ENCODE peak calls at places on chromosomes 5 and 9, in seven cellular contexts. S is prostate gland, K is psoas muscle, B is tibial artery, M is colonic mucosa, O is gastrocnemius medialis, Z is heart right ventricle. E is an unnamed sample.

GRCh38 chr9:113989781-113990569 is 88.1 kb downstream of the AMBP start:
- DNase-seq in O (no peak), M (no peak), B (no peak), Z (no peak), K (no peak), S (no peak), E (no peak)

GRCh38 chr5:94694671-94695070 is 76.2 kb downstream of the SLF1 start:
- DNase-seq in S (no peak), M (no peak), K (no peak), B (no peak), O (no peak), Z (no peak), E (no peak)

GRCh38 chr9:135371535-135371934 is 108.0 kb upstream of the PPP1R26 start:
- DNase-seq in M (no peak), S (no peak), B (no peak), Z (no peak), K (no peak), O (no peak), E (no peak)

GRCh38 chr9:23322392-23322791 is 503.6 kb downstream of the ELAVL2 start:
- DNase-seq in K (no peak), B (no peak), O (no peak), S (no peak), M (no peak), Z (no peak), E (no peak)

GRCh38 chr9:93121316-93122241 is 12.5 kb downstream of the NINJ1 start:
- DNase-seq in K (no peak), Z (no peak), S (no peak), M (no peak), O (peak; percentile 13), B (peak; percentile 19), E (peak; percentile 30)

GRCh38 chr5:23257656-23258055 is 249.8 kb upstream of the PRDM9 start:
- DNase-seq in K (no peak), S (no peak), Z (no peak), M (no peak), O (no peak), B (no peak), E (no peak)

GRCh38 chr9:84780385-84780784 is 110.9 kb downstream of the NTRK2 start:
- DNase-seq in B (no peak), Z (no peak), O (no peak), S (no peak), M (no peak), K (no peak), E (no peak)

GRCh38 chr9:116411506-116411905 is 257.9 kb downstream of the PAPPA start:
- DNase-seq in B (no peak), Z (no peak), S (no peak), K (no peak), M (no peak), O (no peak), E (no peak)

GRCh38 chr9:112970939-112971338 is 41.1 kb downstream of the ZNF883 start:
- DNase-seq in S (no peak), B (no peak), O (no peak), M (no peak), K (no peak), Z (no peak), E (no peak)

GRCh38 chr9:124752967-124753366 is 18.1 kb downstream of the NR6A1 start:
- DNase-seq in S (no peak), K (no peak), Z (no peak), M (no peak), B (no peak), O (no peak), E (no peak)

GRCh38 chr5:119270955-119271757 is 84.7 kb upstream of the TNFAIP8 start:
- DNase-seq in S (peak; percentile 52), K (no peak), Z (no peak), M (no peak), B (no peak), O (no peak), E (no peak)

GRCh38 chr5:81752644-81752963 is 1.7 kb upstream of the SSBP2 start:
- DNase-seq in S (no peak), Z (no peak), B (no peak), K (no peak), M (no peak), O (no peak), E (no peak)

GRCh38 chr9:11233693-11234092 is 620.9 kb upstream of the PTPRD start:
- DNase-seq in K (no peak), Z (no peak), O (no peak), S (no peak), B (no peak), M (no peak), E (no peak)

GRCh38 chr9:73149371-73150067 is 2.1 kb upstream of the ANXA1 start:
- DNase-seq in S (no peak), K (no peak), B (no peak), Z (no peak), M (no peak), O (no peak), E (no peak)
- H3K27ac ChIP-seq in S (peak overlapping the region; percentile 75), K (peak overlapping the region; percentile 31), B (peak overlapping the region; percentile 59), Z (peak overlapping the region; percentile 67), M (peak overlapping the region; percentile 49), O (peak overlapping the region; percentile 52), E (peak overlapping the region; percentile 49)

DNA sequence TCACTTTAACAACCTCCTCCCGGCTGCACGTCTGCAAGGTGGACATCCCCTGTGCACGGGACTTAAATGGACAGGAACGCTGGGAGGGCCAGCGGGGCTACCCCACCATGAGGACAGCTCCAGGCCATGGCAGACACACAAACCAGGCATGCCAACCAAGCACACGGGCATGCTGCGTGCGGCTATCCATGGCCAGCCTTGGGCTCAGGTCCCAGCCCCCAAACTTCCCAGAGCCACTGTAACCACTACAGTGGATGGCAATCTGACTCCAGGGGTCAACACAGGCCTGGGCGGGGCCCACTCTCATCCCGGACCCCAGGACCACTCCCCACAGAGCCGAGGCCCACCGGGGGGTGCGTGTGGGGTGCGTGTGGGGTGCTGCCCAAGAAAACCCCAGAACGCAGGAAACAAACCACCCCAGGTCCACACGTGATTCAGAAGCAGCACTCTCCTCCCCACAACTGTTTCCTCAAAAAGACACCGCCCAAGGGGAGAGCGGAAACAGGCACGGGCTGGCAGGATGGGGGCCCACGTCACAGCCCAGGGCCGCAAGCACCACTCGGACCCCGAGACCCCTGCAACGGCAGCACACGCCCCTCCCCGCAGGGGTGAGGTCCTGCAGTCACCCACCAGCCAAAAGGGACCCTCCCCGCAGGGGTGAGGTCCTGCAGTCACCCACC is 7.4 kb downstream of the SLC12A7 start:
- DNase-seq in B (no peak), Z (no peak), S (no peak), M (no peak), K (no peak), O (no peak), E (no peak)
- H3K4me3 ChIP-seq in B (no peak overlapping the region), Z (no peak overlapping the region), S (no peak overlapping the region), M (no peak overlapping the region), K (no peak overlapping the region), O (no peak overlapping the region), E (no peak overlapping the region)

DNA sequence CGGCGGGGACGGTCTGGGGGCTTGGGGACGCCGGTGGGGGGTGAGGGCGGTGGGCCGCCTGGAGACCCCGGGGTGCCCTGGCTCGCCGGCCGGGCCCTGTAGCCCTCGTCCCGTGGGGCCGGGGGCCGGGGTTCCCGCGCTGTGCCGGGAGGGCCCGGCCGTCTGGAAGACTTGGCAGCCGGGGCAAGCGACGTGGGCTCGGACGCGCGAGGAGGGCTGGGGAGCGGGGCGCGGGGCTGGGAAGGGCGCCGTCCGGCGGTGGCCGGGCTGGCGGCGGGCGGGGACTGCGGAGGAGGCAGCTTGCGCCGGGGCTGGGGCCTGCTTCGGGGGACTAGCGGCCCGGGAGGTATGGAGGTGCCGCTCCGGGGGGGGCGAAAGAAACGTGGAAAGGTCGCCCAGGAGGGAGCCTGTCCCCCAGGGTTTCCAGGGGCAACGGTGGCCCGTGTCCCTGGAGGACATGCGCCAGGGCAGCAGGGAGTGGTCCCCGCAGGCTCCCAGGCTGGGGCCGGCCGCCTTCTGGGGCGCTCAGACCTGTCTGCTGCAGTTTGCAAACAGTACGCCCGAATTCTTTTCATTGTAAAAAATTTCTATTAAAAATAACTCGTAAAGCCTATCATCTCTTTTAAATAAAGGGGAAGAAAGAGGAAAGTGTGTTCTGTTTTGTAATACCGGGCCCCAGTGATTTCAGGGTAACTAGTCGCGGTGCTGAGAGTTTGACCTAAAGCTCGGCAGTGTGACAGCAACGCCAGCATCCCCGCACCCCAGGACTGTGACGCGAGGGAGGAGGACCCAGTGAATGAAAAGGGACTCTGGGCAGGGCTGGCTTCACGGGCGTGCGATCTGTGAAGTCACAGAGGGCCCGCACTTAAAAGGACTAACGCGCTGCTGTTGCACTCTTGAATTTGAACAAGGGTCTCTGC is 752 bp upstream of the ANKH start:
- DNase-seq in S (peak; percentile 83), K (peak; percentile 72), M (peak; percentile 76), O (peak; percentile 58), B (peak; percentile 76), Z (peak; percentile 81), E (peak; percentile 62)
- TF ChIP-seq CTCF in S (peak; percentile 10), K (no peak), M (no peak), O (peak; percentile 18), B (peak; percentile 26), Z (no peak), E (peak; percentile 47)

GRCh38 chr9:108634164-108634563 is 221.6 kb downstream of the ACTL7B start:
- DNase-seq in Z (no peak), K (no peak), M (peak; percentile 69), O (peak; percentile 13), S (peak; percentile 8), B (no peak), E (no peak)
- H3K27ac ChIP-seq in Z (no peak overlapping the region), K (no peak overlapping the region), M (no peak overlapping the region), O (no peak overlapping the region), S (no peak overlapping the region), B (no peak overlapping the region), E (no peak overlapping the region)

GRCh38 chr9:27528278-27528885 is 1.2 kb downstream of the MOB3B start:
- DNase-seq in O (peak; percentile 71), S (peak; percentile 75), B (peak; percentile 87), M (peak; percentile 92), K (peak; percentile 79), Z (peak; percentile 69), E (peak; percentile 64)
- H3K4me3 ChIP-seq in O (peak overlapping the region; percentile 91), S (peak overlapping the region; percentile 72), B (peak overlapping the region; percentile 90), M (peak overlapping the region; percentile 79), K (peak overlapping the region; percentile 83), Z (peak overlapping the region; percentile 60), E (peak overlapping the region; percentile 94)

GRCh38 chr5:96821260-96821916 is 13.6 kb upstream of the ERAP1 start:
- DNase-seq in K (no peak), Z (no peak), S (no peak), B (no peak), O (no peak), M (no peak), E (no peak)

GRCh38 chr5:96823900-96824351 is 16.2 kb upstream of the ERAP1 start:
- DNase-seq in Z (no peak), O (no peak), S (peak; percentile 69), B (no peak), K (no peak), M (no peak), E (no peak)

GRCh38 chr5:96825243-96825642 is 17.5 kb upstream of the ERAP1 start:
- DNase-seq in O (no peak), K (no peak), M (no peak), Z (no peak), S (no peak), B (no peak), E (no peak)

GRCh38 chr5:96826071-96826470 is 18.3 kb upstream of the ERAP1 start:
- DNase-seq in O (no peak), M (no peak), B (no peak), S (no peak), K (no peak), Z (no peak), E (no peak)

GRCh38 chr5:96823060-96823459 is 15.3 kb upstream of the ERAP1 start:
- DNase-seq in Z (no peak), O (no peak), K (no peak), B (no peak), M (no peak), S (no peak), E (no peak)
- TF ChIP-seq CTCF in Z (no peak), O (no peak), K (no peak), B (no peak), M (no peak), S (no peak), E (no peak)

E was measured in dorsolateral prefrontal cortex.